ENCODE peak calls at places on chromosomes 2 and 18, in four cellular contexts. N, E, H and Y are unnamed samples.

GRCh38 chr2:127061377-127062273 is 45.3 kb downstream of the BIN1 start:
- DNase-seq in N (no peak), H (no peak), E (peak; percentile 75), Y (no peak)

GRCh38 chr2:234502285-234502918 is 5.5 kb upstream of the ARL4C start:
- DNase-seq in N (no peak), H (peak; percentile 67), E (peak; percentile 99), Y (no peak)

GRCh38 chr2:177264539-177265385 is at the start of gene NFE2L2:
- DNase-seq in E (peak; percentile 85), N (peak; percentile 72), H (peak; percentile 89), Y (peak; percentile 93)

GRCh38 chr2:20578895-20579825 is 71.7 kb downstream of the HS1BP3 start:
- DNase-seq in H (peak; percentile 93), N (no peak), E (peak; percentile 98), Y (no peak)

GRCh38 chr2:79723830-79724229 is 211.0 kb downstream of the CTNNA2 start:
- DNase-seq in E (peak; percentile 95), H (peak; percentile 73), N (no peak), Y (no peak)

GRCh38 chr2:46184794-46185583 is 112.2 kb upstream of the EPAS1 start:
- DNase-seq in H (no peak), E (no peak), N (peak; percentile 52), Y (no peak)

GRCh38 chr18:10559566-10560456 is 34.0 kb downstream of the NAPG start:
- DNase-seq in H (no peak), E (no peak), N (no peak), Y (no peak)

GRCh38 chr2:9477914-9478313 is 3.6 kb downstream of the IAH1 start:
- DNase-seq in E (no peak), H (no peak), N (no peak), Y (peak; percentile 27)

GRCh38 chr18:2146092-2146491 is 425.2 kb downstream of the METTL4 start:
- DNase-seq in H (no peak), E (no peak), N (no peak), Y (no peak)

GRCh38 chr18:4453712-4454547 is 1.2 kb downstream of the DLGAP1 start:
- DNase-seq in N (peak; percentile 64), H (no peak), E (no peak), Y (no peak)

GRCh38 chr2:54454548-54454921 is 1.6 kb upstream of the SPTBN1 start:
- DNase-seq in N (no peak), H (no peak), E (no peak), Y (no peak)